ENCODE peak calls at places on chromosomes 16 and 17, in eight cellular contexts. One of them, this sample, is unnamed.

GRCh38 chr16:13798211-13798610 is 121.7 kb upstream of the ERCC4 start:
- DNase-seq in GDM1: no peak
- DNase-seq in psoas muscle: no peak
- DNase-seq in bronchial epithelial cell: no peak
- DNase-seq in KBM-7: no peak
- DNase-seq in SW480: no peak
- DNase-seq in M059J: no peak
- DNase-seq in HFFc6: no peak
- DNase-seq in this sample: no peak

GRCh38 chr17:17771498-17772201 is 65.1 kb downstream of the SREBF1 start:
- DNase-seq in GDM1: no peak
- DNase-seq in psoas muscle: no peak
- DNase-seq in bronchial epithelial cell: no peak
- DNase-seq in KBM-7: no peak
- DNase-seq in SW480: no peak
- DNase-seq in M059J: no peak
- DNase-seq in HFFc6: no peak
- DNase-seq in this sample: no peak

GRCh38 chr17:42312285-42313130 is 24.2 kb downstream of the STAT5A start:
- DNase-seq in GDM1: no peak
- DNase-seq in psoas muscle: peak
- DNase-seq in bronchial epithelial cell: peak
- DNase-seq in KBM-7: peak
- DNase-seq in SW480: peak
- DNase-seq in M059J: no peak
- DNase-seq in HFFc6: peak
- DNase-seq in this sample: peak

GRCh38 chr17:40915721-40916256 is 21.7 kb downstream of the KRT23 start:
- DNase-seq in GDM1: no peak
- DNase-seq in psoas muscle: no peak
- DNase-seq in bronchial epithelial cell: peak
- DNase-seq in KBM-7: no peak
- DNase-seq in SW480: peak
- DNase-seq in M059J: peak
- DNase-seq in HFFc6: peak
- DNase-seq in this sample: no peak

GRCh38 chr16:66300501-66300900 is 66.0 kb upstream of the CDH5 start:
- DNase-seq in GDM1: no peak
- DNase-seq in psoas muscle: no peak
- DNase-seq in bronchial epithelial cell: no peak
- DNase-seq in KBM-7: no peak
- DNase-seq in SW480: no peak
- DNase-seq in M059J: no peak
- DNase-seq in HFFc6: no peak
- DNase-seq in this sample: no peak

GRCh38 chr17:19590912-19591551 is 57.4 kb downstream of the SLC47A1 start:
- DNase-seq in GDM1: no peak
- DNase-seq in psoas muscle: no peak
- DNase-seq in bronchial epithelial cell: no peak
- DNase-seq in KBM-7: no peak
- DNase-seq in SW480: no peak
- DNase-seq in M059J: no peak
- DNase-seq in HFFc6: no peak
- DNase-seq in this sample: peak

GRCh38 chr16:84765606-84766580 is 53.9 kb upstream of the CRISPLD2 start:
- DNase-seq in GDM1: no peak
- DNase-seq in psoas muscle: no peak
- DNase-seq in bronchial epithelial cell: no peak
- DNase-seq in KBM-7: no peak
- DNase-seq in SW480: no peak
- DNase-seq in M059J: no peak
- DNase-seq in HFFc6: no peak
- DNase-seq in this sample: no peak

GRCh38 chr16:47978491-47979490 is 177.0 kb downstream of the ABCC12 start:
- DNase-seq in GDM1: no peak
- DNase-seq in psoas muscle: no peak
- DNase-seq in bronchial epithelial cell: no peak
- DNase-seq in KBM-7: no peak
- DNase-seq in SW480: no peak
- DNase-seq in M059J: peak
- DNase-seq in HFFc6: no peak
- DNase-seq in this sample: no peak

GRCh38 chr17:39711851-39712250 is 12.0 kb downstream of the ERBB2 start:
- DNase-seq in GDM1: no peak
- DNase-seq in psoas muscle: peak
- DNase-seq in bronchial epithelial cell: no peak
- DNase-seq in KBM-7: no peak
- DNase-seq in SW480: no peak
- DNase-seq in M059J: no peak
- DNase-seq in HFFc6: no peak
- DNase-seq in this sample: no peak

GRCh38 chr17:16483021-16483645 is 8.9 kb downstream of the LRRC75A start:
- DNase-seq in GDM1: no peak
- DNase-seq in psoas muscle: no peak
- DNase-seq in bronchial epithelial cell: peak
- DNase-seq in KBM-7: no peak
- DNase-seq in SW480: no peak
- DNase-seq in M059J: no peak
- DNase-seq in HFFc6: no peak
- DNase-seq in this sample: no peak

GRCh38 chr17:70905796-70906195 is 736.5 kb downstream of the KCNJ2 start:
- DNase-seq in GDM1: no peak
- DNase-seq in psoas muscle: no peak
- DNase-seq in bronchial epithelial cell: peak
- DNase-seq in KBM-7: peak
- DNase-seq in SW480: no peak
- DNase-seq in M059J: peak
- DNase-seq in HFFc6: peak
- DNase-seq in this sample: no peak

GRCh38 chr17:27381007-27381501 is 75.2 kb upstream of the KSR1 start:
- DNase-seq in GDM1: peak
- DNase-seq in psoas muscle: peak
- DNase-seq in bronchial epithelial cell: no peak
- DNase-seq in KBM-7: peak
- DNase-seq in SW480: peak
- DNase-seq in M059J: peak
- DNase-seq in HFFc6: no peak
- DNase-seq in this sample: peak

GRCh38 chr16:88827727-88828126 is 16.0 kb upstream of the APRT start:
- DNase-seq in GDM1: no peak
- DNase-seq in psoas muscle: no peak
- DNase-seq in bronchial epithelial cell: no peak
- DNase-seq in KBM-7: no peak
- DNase-seq in SW480: no peak
- DNase-seq in M059J: no peak
- DNase-seq in HFFc6: no peak
- DNase-seq in this sample: no peak

GRCh38 chr16:27976990-27977389 is 86.5 kb downstream of the GSG1L start:
- DNase-seq in GDM1: no peak
- DNase-seq in psoas muscle: no peak
- DNase-seq in bronchial epithelial cell: no peak
- DNase-seq in KBM-7: no peak
- DNase-seq in SW480: no peak
- DNase-seq in M059J: no peak
- DNase-seq in HFFc6: no peak
- DNase-seq in this sample: no peak

GRCh38 chr17:7685533-7686220 is 1.6 kb downstream of the TP53 start:
- DNase-seq in GDM1: peak
- DNase-seq in psoas muscle: peak
- DNase-seq in bronchial epithelial cell: peak
- DNase-seq in KBM-7: peak
- DNase-seq in SW480: peak
- DNase-seq in M059J: peak
- DNase-seq in HFFc6: peak
- DNase-seq in this sample: peak